ENCODE peak calls at places on chromosomes 3 and 15, in four cellular contexts. Q is cardiac fibroblast, Z is transverse colon, C is AG04450. W is an unnamed sample.

GRCh38 chr15:90141646-90142045 is 39.4 kb upstream of the IDH2 start:
- DNase-seq in Q (peak; percentile 43), Z (no peak), C (no peak), W (peak; percentile 28)

GRCh38 chr15:67133026-67133425 is 67.6 kb downstream of the SMAD3 start:
- DNase-seq in Q (no peak), Z (no peak), C (no peak), W (no peak)

GRCh38 chr3:187902938-187903337 is 157.7 kb upstream of the BCL6 start:
- DNase-seq in Q (peak; percentile 31), Z (no peak), C (no peak), W (no peak)

GRCh38 chr15:29937956-29938355 is 115.7 kb upstream of the TJP1 start:
- DNase-seq in Q (peak; percentile 76), Z (no peak), C (peak; percentile 68), W (no peak)

GRCh38 chr3:168040624-168041208 is 55.0 kb downstream of the GOLIM4 start:
- DNase-seq in Q (peak; percentile 79), Z (no peak), C (peak; percentile 43), W (peak; percentile 46)

GRCh38 chr3:160665784-160666526 is 11.0 kb upstream of the ARL14 start:
- DNase-seq in Q (peak; percentile 88), Z (peak; percentile 49), C (peak; percentile 69), W (no peak)

GRCh38 chr3:86814321-86814720 is 176.6 kb downstream of the VGLL3 start:
- DNase-seq in Q (no peak), Z (no peak), C (no peak), W (no peak)

GRCh38 chr15:51024735-51025453 is 69.8 kb downstream of the TNFAIP8L3 start:
- DNase-seq in Q (peak; percentile 19), Z (no peak), C (no peak), W (no peak)

GRCh38 chr3:169687603-169688002 is 24.1 kb upstream of the MECOM start:
- DNase-seq in Q (no peak), Z (no peak), C (no peak), W (no peak)

GRCh38 chr3:12695916-12696315 is 32.0 kb upstream of the RAF1 start:
- DNase-seq in Q (no peak), Z (no peak), C (no peak), W (no peak)

GRCh38 chr3:127473244-127474024 is 117.1 kb downstream of the TPRA1 start:
- DNase-seq in Q (no peak), Z (no peak), C (no peak), W (no peak)

GRCh38 chr15:96170616-96171270 is 159.8 kb upstream of the NR2F2 start:
- DNase-seq in Q (no peak), Z (no peak), C (no peak), W (no peak)

GRCh38 chr15:68183886-68184285 is 21.2 kb downstream of the CALML4 start:
- DNase-seq in Q (peak; percentile 56), Z (no peak), C (no peak), W (no peak)

GRCh38 chr3:40317061-40317676 is 7.7 kb downstream of the EIF1B start:
- DNase-seq in Q (peak; percentile 79), Z (peak; percentile 27), C (peak; percentile 37), W (peak; percentile 57)

GRCh38 chr15:53759333-53759975 is at the start of gene WDR72:
- DNase-seq in Q (no peak), Z (peak; percentile 17), C (no peak), W (no peak)

GRCh38 chr3:46857485-46858341 is 5.5 kb downstream of the MYL3 start:
- DNase-seq in Q (no peak), Z (no peak), C (no peak), W (no peak)

GRCh38 chr3:162938073-162938472 is 1441.5 kb downstream of the OTOL1 start:
- DNase-seq in Q (no peak), Z (no peak), C (no peak), W (no peak)

GRCh38 chr15:69823223-69823907 is 274.4 kb downstream of the TLE3 start:
- DNase-seq in Q (peak; percentile 23), Z (no peak), C (no peak), W (no peak)

GRCh38 chr15:66409565-66410108 is 22.9 kb downstream of the MAP2K1 start:
- DNase-seq in Q (no peak), Z (no peak), C (no peak), W (no peak)

GRCh38 chr3:120100711-120101110 is 6.5 kb upstream of the GSK3B start:
- DNase-seq in Q (no peak), Z (no peak), C (no peak), W (no peak)

GRCh38 chr15:65970937-65971740 is 101.8 kb downstream of the RAB11A start:
- DNase-seq in Q (peak; percentile 11), Z (no peak), C (no peak), W (no peak)

GRCh38 chr3:111531446-111531845 is 10.6 kb upstream of the CD96 start:
- DNase-seq in Q (peak; percentile 54), Z (no peak), C (no peak), W (no peak)

GRCh38 chr3:2727566-2728318 is 382.4 kb downstream of the IL5RA start:
- DNase-seq in Q (no peak), Z (no peak), C (no peak), W (no peak)

GRCh38 chr3:25513642-25514266 is 85.7 kb downstream of the RARB start:
- DNase-seq in Q (no peak), Z (no peak), C (no peak), W (no peak)

GRCh38 chr3:186466391-186466974 is 77.7 kb downstream of the CRYGS start:
- DNase-seq in Q (no peak), Z (no peak), C (no peak), W (no peak)

GRCh38 chr3:160641675-160642330 is 35.2 kb upstream of the ARL14 start:
- DNase-seq in Q (peak; percentile 73), Z (no peak), C (no peak), W (no peak)

GRCh38 chr3:13475871-13476590 is 4.1 kb upstream of the HDAC11 start:
- DNase-seq in Q (no peak), Z (no peak), C (no peak), W (no peak)

GRCh38 chr3:69871868-69872267 is 127.7 kb upstream of the SAMMSON start:
- DNase-seq in Q (no peak), Z (no peak), C (no peak), W (no peak)

GRCh38 chr3:10855871-10856662 is 40.0 kb downstream of the SLC6A11 start:
- DNase-seq in Q (peak; percentile 1), Z (no peak), C (no peak), W (no peak)
- H3K4me3 ChIP-seq in Q (no peak overlapping the region), Z (no peak overlapping the region), C (no peak overlapping the region), W (no peak overlapping the region)

DNA sequence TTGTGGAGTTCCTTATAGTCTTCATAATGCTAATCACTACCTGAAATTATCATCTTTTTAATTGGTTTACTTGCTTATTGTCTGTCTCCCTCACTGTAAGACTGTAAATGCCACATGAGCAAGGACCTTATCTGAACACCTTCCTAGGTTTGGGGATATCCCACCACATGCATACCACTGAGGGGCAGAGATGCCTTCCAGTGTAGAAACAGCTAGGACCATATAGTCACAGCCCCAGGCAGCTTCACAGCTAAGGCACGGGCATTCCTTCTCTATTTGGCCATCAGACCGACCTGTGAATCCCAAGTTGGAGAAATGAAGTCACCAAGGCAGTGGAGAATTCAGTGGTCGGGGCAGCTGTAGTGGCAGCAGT is 28.6 kb downstream of the PAQR9 start:
- DNase-seq in Q (no peak), Z (no peak), C (no peak), W (no peak)
- TF ChIP-seq CTCF in Q (no peak), Z (no peak), C (no peak), W (no peak)

GRCh38 chr3:112642912-112643506 is 2.1 kb upstream of the CCDC80 start:
- DNase-seq in Q (peak; percentile 97), Z (peak; percentile 82), C (peak; percentile 86), W (peak; percentile 84)
- H3K4me3 ChIP-seq in Q (no peak overlapping the region), Z (no peak overlapping the region), C (peak overlapping the region; percentile 28), W (no peak overlapping the region)

GRCh38 chr3:41327718-41328117 is 128.4 kb downstream of the CTNNB1 start:
- DNase-seq in Q (peak; percentile 84), Z (no peak), C (no peak), W (no peak)
- TF ChIP-seq CTCF in Q (no peak), Z (no peak), C (no peak), W (no peak)

GRCh38 chr3:57094011-57094535 is 33.6 kb downstream of the SPATA12 start:
- DNase-seq in Q (no peak), Z (no peak), C (no peak), W (no peak)
- H3K4me3 ChIP-seq in Q (no peak overlapping the region), Z (no peak overlapping the region), C (no peak overlapping the region), W (no peak overlapping the region)

GRCh38 chr15:77904436-77904821 is 173.1 kb downstream of the TBC1D2B start:
- DNase-seq in Q (no peak), Z (no peak), C (no peak), W (no peak)

GRCh38 chr15:77905301-77905920 is 172.1 kb downstream of the TBC1D2B start:
- DNase-seq in Q (no peak), Z (no peak), C (no peak), W (no peak)

GRCh38 chr15:77909131-77909940 is 168.2 kb downstream of the TBC1D2B start:
- DNase-seq in Q (no peak), Z (no peak), C (no peak), W (no peak)

GRCh38 chr15:77904901-77905300 is 172.6 kb downstream of the TBC1D2B start:
- DNase-seq in Q (no peak), Z (no peak), C (no peak), W (no peak)

GRCh38 chr15:77907824-77908751 is 169.4 kb downstream of the TBC1D2B start:
- DNase-seq in Q (peak; percentile 26), Z (peak; percentile 84), C (no peak), W (peak; percentile 64)
- TF ChIP-seq CTCF in Q (peak; percentile 0), Z (peak; percentile 35), C (peak; percentile 48), W (no peak)

W was measured in HL-60.